ENCODE peak calls at places on chromosomes 2 and 18, in five cellular contexts. One of them, this sample, is unnamed.

GRCh38 chr2:239193426-239193825 is 207.4 kb downstream of the HDAC4 start:
- DNase-seq in HCT116: no peak
- DNase-seq in K562: no peak
- DNase-seq in GM12878: no peak
- DNase-seq in H1: peak; percentile 41
- DNase-seq in this sample: no peak

GRCh38 chr2:207133493-207133861 is 32.3 kb downstream of the KLF7 start:
- DNase-seq in HCT116: no peak
- DNase-seq in K562: no peak
- DNase-seq in GM12878: no peak
- DNase-seq in H1: no peak
- DNase-seq in this sample: no peak

GRCh38 chr2:213238753-213239591 is 45.3 kb upstream of the SPAG16 start:
- DNase-seq in HCT116: peak; percentile 36
- DNase-seq in K562: no peak
- DNase-seq in GM12878: no peak
- DNase-seq in H1: no peak
- DNase-seq in this sample: peak; percentile 97

GRCh38 chr18:72543362-72544055 is 633 bp downstream of the CBLN2 start:
- DNase-seq in HCT116: no peak
- DNase-seq in K562: no peak
- DNase-seq in GM12878: no peak
- DNase-seq in H1: peak; percentile 56
- DNase-seq in this sample: no peak

GRCh38 chr18:23573948-23574431 is 12.3 kb downstream of the NPC1 start:
- DNase-seq in HCT116: no peak
- DNase-seq in K562: no peak
- DNase-seq in GM12878: no peak
- DNase-seq in H1: no peak
- DNase-seq in this sample: no peak

GRCh38 chr2:47631840-47632398 is 151.0 kb upstream of the MSH6 start:
- DNase-seq in HCT116: peak; percentile 54
- DNase-seq in K562: no peak
- DNase-seq in GM12878: no peak
- DNase-seq in H1: no peak
- DNase-seq in this sample: no peak

GRCh38 chr2:84085562-84085961 is 373.5 kb downstream of the SUCLG1 start:
- DNase-seq in HCT116: no peak
- DNase-seq in K562: no peak
- DNase-seq in GM12878: no peak
- DNase-seq in H1: no peak
- DNase-seq in this sample: no peak

GRCh38 chr2:188884051-188884450 is 90.1 kb upstream of the COL3A1 start:
- DNase-seq in HCT116: no peak
- DNase-seq in K562: no peak
- DNase-seq in GM12878: no peak
- DNase-seq in H1: no peak
- DNase-seq in this sample: no peak

GRCh38 chr2:217790195-217790594 is 212.6 kb downstream of the TNS1 start:
- DNase-seq in HCT116: no peak
- DNase-seq in K562: no peak
- DNase-seq in GM12878: no peak
- DNase-seq in H1: no peak
- DNase-seq in this sample: peak; percentile 86

GRCh38 chr2:219494952-219495530 is 3.6 kb upstream of the GMPPA start:
- DNase-seq in HCT116: no peak
- DNase-seq in K562: no peak
- DNase-seq in GM12878: no peak
- DNase-seq in H1: no peak
- DNase-seq in this sample: no peak

GRCh38 chr2:210286123-210286680 is 28.8 kb downstream of the MYL1 start:
- DNase-seq in HCT116: no peak
- DNase-seq in K562: no peak
- DNase-seq in GM12878: no peak
- DNase-seq in H1: no peak
- DNase-seq in this sample: no peak

GRCh38 chr18:9546468-9546867 is 67.9 kb downstream of the PPP4R1 start:
- DNase-seq in HCT116: no peak
- DNase-seq in K562: no peak
- DNase-seq in GM12878: no peak
- DNase-seq in H1: no peak
- DNase-seq in this sample: no peak

GRCh38 chr2:129144082-129144791 is 825.6 kb upstream of the HS6ST1 start:
- DNase-seq in HCT116: no peak
- DNase-seq in K562: no peak
- DNase-seq in GM12878: no peak
- DNase-seq in H1: no peak
- DNase-seq in this sample: no peak

GRCh38 chr2:15242936-15243461 is 318.1 kb downstream of the NBAS start:
- DNase-seq in HCT116: no peak
- DNase-seq in K562: no peak
- DNase-seq in GM12878: no peak
- DNase-seq in H1: no peak
- DNase-seq in this sample: no peak

GRCh38 chr2:217289153-217289908 is 429.5 kb upstream of the TNP1 start:
- DNase-seq in HCT116: no peak
- DNase-seq in K562: no peak
- DNase-seq in GM12878: no peak
- DNase-seq in H1: peak; percentile 51
- DNase-seq in this sample: no peak

GRCh38 chr2:135819211-135819610 is 17.8 kb downstream of the LCT start:
- DNase-seq in HCT116: peak; percentile 21
- DNase-seq in K562: peak; percentile 36
- DNase-seq in GM12878: no peak
- DNase-seq in H1: peak; percentile 69
- DNase-seq in this sample: peak; percentile 29

GRCh38 chr2:230956827-230957755 is 32.0 kb upstream of the GPR55 start:
- DNase-seq in HCT116: peak; percentile 42
- DNase-seq in K562: peak; percentile 19
- DNase-seq in GM12878: peak; percentile 91
- DNase-seq in H1: peak; percentile 60
- DNase-seq in this sample: no peak

GRCh38 chr2:15388406-15389325 is 172.5 kb downstream of the NBAS start:
- DNase-seq in HCT116: no peak
- DNase-seq in K562: no peak
- DNase-seq in GM12878: no peak
- DNase-seq in H1: no peak
- DNase-seq in this sample: peak; percentile 5

GRCh38 chr2:47060652-47061170 is 94.4 kb downstream of the STPG4 start:
- DNase-seq in HCT116: no peak
- DNase-seq in K562: no peak
- DNase-seq in GM12878: no peak
- DNase-seq in H1: no peak
- DNase-seq in this sample: no peak

GRCh38 chr2:235421618-235422017 is 72.2 kb upstream of the AGAP1 start:
- DNase-seq in HCT116: no peak
- DNase-seq in K562: no peak
- DNase-seq in GM12878: no peak
- DNase-seq in H1: no peak
- DNase-seq in this sample: no peak

GRCh38 chr18:7174359-7175107 is 56.4 kb upstream of the LRRC30 start:
- DNase-seq in HCT116: no peak
- DNase-seq in K562: no peak
- DNase-seq in GM12878: no peak
- DNase-seq in H1: no peak
- DNase-seq in this sample: peak; percentile 10

GRCh38 chr2:240066489-240066888 is 13.2 kb upstream of the OR6B3 start:
- DNase-seq in HCT116: no peak
- DNase-seq in K562: no peak
- DNase-seq in GM12878: no peak
- DNase-seq in H1: no peak
- DNase-seq in this sample: no peak

GRCh38 chr2:106205488-106205887 is 11.4 kb upstream of the UXS1 start:
- DNase-seq in HCT116: no peak
- DNase-seq in K562: no peak
- DNase-seq in GM12878: no peak
- DNase-seq in H1: no peak
- DNase-seq in this sample: no peak

GRCh38 chr18:9825571-9826073 is 60.2 kb upstream of the TXNDC2 start:
- DNase-seq in HCT116: peak; percentile 83
- DNase-seq in K562: peak; percentile 42
- DNase-seq in GM12878: no peak
- DNase-seq in H1: no peak
- DNase-seq in this sample: peak; percentile 47

GRCh38 chr2:162435676-162436075 is 91.7 kb downstream of the GCA start:
- DNase-seq in HCT116: no peak
- DNase-seq in K562: no peak
- DNase-seq in GM12878: no peak
- DNase-seq in H1: no peak
- DNase-seq in this sample: peak; percentile 29

GRCh38 chr2:164542584-164543021 is 78.7 kb downstream of the GRB14 start:
- DNase-seq in HCT116: no peak
- DNase-seq in K562: no peak
- DNase-seq in GM12878: no peak
- DNase-seq in H1: no peak
- DNase-seq in this sample: peak; percentile 24

GRCh38 chr2:189014426-189015138 is 40.4 kb downstream of the COL3A1 start:
- DNase-seq in HCT116: no peak
- DNase-seq in K562: no peak
- DNase-seq in GM12878: no peak
- DNase-seq in H1: no peak
- DNase-seq in this sample: no peak

GRCh38 chr2:227485429-227485828 is 13.5 kb downstream of the AGFG1 start:
- DNase-seq in HCT116: no peak
- DNase-seq in K562: no peak
- DNase-seq in GM12878: no peak
- DNase-seq in H1: no peak
- DNase-seq in this sample: no peak

GRCh38 chr18:45522371-45522770 is 92.9 kb upstream of the SLC14A2 start:
- DNase-seq in HCT116: no peak
- DNase-seq in K562: no peak
- DNase-seq in GM12878: no peak
- DNase-seq in H1: no peak
- DNase-seq in this sample: no peak

GRCh38 chr2:159613515-159614336 is 2.6 kb downstream of the BAZ2B start:
- DNase-seq in HCT116: no peak
- DNase-seq in K562: no peak
- DNase-seq in GM12878: no peak
- DNase-seq in H1: no peak
- DNase-seq in this sample: no peak
- TF ChIP-seq RAD21 in HCT116: no peak
- TF ChIP-seq RAD21 in K562: no peak
- TF ChIP-seq RAD21 in GM12878: no peak
- TF ChIP-seq RAD21 in H1: no peak
- TF ChIP-seq RAD21 in this sample: no peak

DNA sequence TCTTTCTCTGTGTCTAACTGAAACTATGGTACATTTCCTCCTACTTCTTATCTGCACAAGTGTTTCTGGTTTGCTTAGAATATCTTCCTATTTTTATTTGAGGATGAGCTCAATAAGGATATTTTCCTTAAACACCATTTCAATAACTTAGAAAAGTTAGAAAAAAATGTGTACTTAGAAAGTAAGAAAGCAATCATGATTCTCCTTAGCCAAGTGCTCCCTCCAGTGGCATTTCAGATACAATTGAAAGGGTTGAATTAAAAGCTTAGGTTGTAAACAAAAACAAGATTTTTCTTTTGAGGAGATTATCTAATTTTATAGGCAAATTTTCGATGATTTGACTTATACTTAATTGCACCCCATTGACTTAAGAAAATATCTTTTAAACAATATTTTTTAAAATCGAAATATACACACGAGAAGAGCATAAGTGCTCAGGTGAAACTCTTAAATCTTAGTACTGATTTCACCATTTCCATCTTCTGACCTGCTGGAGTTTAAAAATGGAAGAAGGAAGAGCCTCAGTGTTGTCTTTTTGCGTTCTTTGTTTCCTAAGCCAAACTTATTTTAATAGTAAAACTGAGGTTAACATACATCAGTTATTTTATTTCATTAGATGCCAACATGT is 26.9 kb downstream of the C18orf63 start:
- DNase-seq in HCT116: peak; percentile 51
- DNase-seq in K562: no peak
- DNase-seq in GM12878: no peak
- DNase-seq in H1: no peak
- DNase-seq in this sample: peak; percentile 58
- TF ChIP-seq EZH2 in HCT116: no peak
- TF ChIP-seq EZH2 in K562: no peak
- TF ChIP-seq EZH2 in GM12878: no peak
- TF ChIP-seq EZH2 in H1: no peak
- TF ChIP-seq EZH2 in this sample: no peak

DNA sequence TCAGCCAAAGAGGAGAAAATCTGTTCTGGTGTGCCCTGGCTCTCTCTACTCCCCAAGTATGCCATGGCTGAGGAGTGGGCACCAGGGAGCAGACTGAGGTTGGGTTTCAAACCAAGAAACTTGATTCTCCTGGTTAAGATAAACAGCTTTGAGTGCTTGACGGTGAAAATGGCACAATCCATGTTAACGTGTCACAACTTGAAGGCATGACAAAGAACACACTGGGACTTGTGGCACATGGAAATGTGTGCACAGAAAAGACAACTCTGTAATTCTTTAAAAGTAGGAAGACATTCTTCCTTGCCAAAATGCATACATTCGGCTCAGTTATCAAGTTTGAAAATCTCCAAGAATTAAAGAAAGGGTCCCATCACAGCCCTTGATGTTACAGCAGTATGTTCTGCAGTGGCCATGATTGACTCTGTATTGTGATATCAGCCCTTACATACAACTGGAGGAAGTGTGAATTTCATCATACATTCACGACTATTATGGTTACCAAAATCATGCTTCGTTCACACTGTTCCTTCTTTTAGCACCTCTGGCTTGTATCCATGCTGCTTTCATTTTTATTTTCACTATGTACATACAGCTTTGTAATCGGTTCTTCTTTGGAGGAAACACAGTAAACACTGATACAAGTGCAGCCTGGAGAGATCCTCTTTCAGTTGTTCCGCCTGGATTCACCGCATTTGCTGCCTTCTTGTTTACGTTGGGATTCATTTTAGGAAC is 15.6 kb upstream of the ACTG2 start:
- DNase-seq in HCT116: no peak
- DNase-seq in K562: no peak
- DNase-seq in GM12878: no peak
- DNase-seq in H1: no peak
- DNase-seq in this sample: no peak
- H3K27ac ChIP-seq in HCT116: no peak overlapping the region
- H3K27ac ChIP-seq in K562: no peak overlapping the region
- H3K27ac ChIP-seq in GM12878: no peak overlapping the region
- H3K27ac ChIP-seq in H1: no peak overlapping the region
- H3K27ac ChIP-seq in this sample: no peak overlapping the region

GRCh38 chr18:55095579-55095978 is 136.3 kb upstream of the CCDC68 start:
- DNase-seq in HCT116: no peak
- DNase-seq in K562: no peak
- DNase-seq in GM12878: no peak
- DNase-seq in H1: no peak
- DNase-seq in this sample: no peak

GRCh38 chr18:55096261-55097026 is 137.2 kb upstream of the CCDC68 start:
- DNase-seq in HCT116: peak; percentile 32
- DNase-seq in K562: no peak
- DNase-seq in GM12878: no peak
- DNase-seq in H1: no peak
- DNase-seq in this sample: peak; percentile 7

GRCh38 chr18:55100817-55101457 is 141.7 kb upstream of the CCDC68 start:
- DNase-seq in HCT116: peak; percentile 12
- DNase-seq in K562: no peak
- DNase-seq in GM12878: no peak
- DNase-seq in H1: no peak
- DNase-seq in this sample: no peak

GRCh38 chr18:55093808-55094207 is 134.5 kb upstream of the CCDC68 start:
- DNase-seq in HCT116: no peak
- DNase-seq in K562: no peak
- DNase-seq in GM12878: no peak
- DNase-seq in H1: no peak
- DNase-seq in this sample: no peak

GRCh38 chr18:55097406-55098170 is 138.3 kb upstream of the CCDC68 start:
- DNase-seq in HCT116: no peak
- DNase-seq in K562: no peak
- DNase-seq in GM12878: no peak
- DNase-seq in H1: no peak
- DNase-seq in this sample: no peak
- TF ChIP-seq RAD21 in HCT116: no peak
- TF ChIP-seq RAD21 in K562: no peak
- TF ChIP-seq RAD21 in GM12878: no peak
- TF ChIP-seq RAD21 in H1: no peak
- TF ChIP-seq RAD21 in this sample: no peak